ENCODE peak calls at places on chromosomes 1 and 21, in ten cellular contexts. One of them, this sample, is unnamed.

GRCh38 chr21:31132574-31133242 is 94.4 kb upstream of the KRTAP19-8 start:
- DNase-seq in nephron progenitor cell: no peak
- DNase-seq in astrocyte of the spinal cord: peak
- DNase-seq in midbrain: peak
- DNase-seq in ELF-1: no peak
- DNase-seq in HuH-7: no peak
- DNase-seq in fibroblast of lung: peak
- DNase-seq in Kasumi-1: peak
- DNase-seq in AML-193: peak
- DNase-seq in HTR-8/SVneo: no peak
- DNase-seq in this sample: peak

GRCh38 chr1:11888206-11888876 is 29.6 kb upstream of the NPPB start:
- DNase-seq in nephron progenitor cell: no peak
- DNase-seq in astrocyte of the spinal cord: no peak
- DNase-seq in midbrain: no peak
- DNase-seq in ELF-1: no peak
- DNase-seq in HuH-7: no peak
- DNase-seq in fibroblast of lung: no peak
- DNase-seq in Kasumi-1: no peak
- DNase-seq in AML-193: no peak
- DNase-seq in HTR-8/SVneo: no peak
- DNase-seq in this sample: no peak

GRCh38 chr1:53401815-53402745 is 57.1 kb upstream of the DMRTB1 start:
- DNase-seq in nephron progenitor cell: no peak
- DNase-seq in astrocyte of the spinal cord: no peak
- DNase-seq in midbrain: no peak
- DNase-seq in ELF-1: no peak
- DNase-seq in HuH-7: no peak
- DNase-seq in fibroblast of lung: no peak
- DNase-seq in Kasumi-1: no peak
- DNase-seq in AML-193: no peak
- DNase-seq in HTR-8/SVneo: no peak
- DNase-seq in this sample: no peak

GRCh38 chr1:86687595-86687994 is 16.8 kb upstream of the SH3GLB1 start:
- DNase-seq in nephron progenitor cell: no peak
- DNase-seq in astrocyte of the spinal cord: peak
- DNase-seq in midbrain: peak
- DNase-seq in ELF-1: no peak
- DNase-seq in HuH-7: no peak
- DNase-seq in fibroblast of lung: peak
- DNase-seq in Kasumi-1: peak
- DNase-seq in AML-193: peak
- DNase-seq in HTR-8/SVneo: no peak
- DNase-seq in this sample: peak

GRCh38 chr1:166944186-166944967 is 31.0 kb downstream of the ILDR2 start:
- DNase-seq in nephron progenitor cell: no peak
- DNase-seq in astrocyte of the spinal cord: peak
- DNase-seq in midbrain: no peak
- DNase-seq in ELF-1: no peak
- DNase-seq in HuH-7: no peak
- DNase-seq in fibroblast of lung: no peak
- DNase-seq in Kasumi-1: peak
- DNase-seq in AML-193: no peak
- DNase-seq in HTR-8/SVneo: no peak
- DNase-seq in this sample: peak

GRCh38 chr1:247332901-247333361 is 1.3 kb upstream of the ZNF496 start:
- DNase-seq in nephron progenitor cell: no peak
- DNase-seq in astrocyte of the spinal cord: no peak
- DNase-seq in midbrain: peak
- DNase-seq in ELF-1: peak
- DNase-seq in HuH-7: peak
- DNase-seq in fibroblast of lung: peak
- DNase-seq in Kasumi-1: peak
- DNase-seq in AML-193: no peak
- DNase-seq in HTR-8/SVneo: no peak
- DNase-seq in this sample: peak

GRCh38 chr1:108817016-108817415 is 39.9 kb downstream of the AKNAD1 start:
- DNase-seq in nephron progenitor cell: no peak
- DNase-seq in astrocyte of the spinal cord: peak
- DNase-seq in midbrain: peak
- DNase-seq in ELF-1: peak
- DNase-seq in HuH-7: no peak
- DNase-seq in fibroblast of lung: peak
- DNase-seq in Kasumi-1: no peak
- DNase-seq in AML-193: no peak
- DNase-seq in HTR-8/SVneo: no peak
- DNase-seq in this sample: peak

GRCh38 chr1:26021647-26022403 is at the start of gene EXTL1:
- DNase-seq in nephron progenitor cell: peak
- DNase-seq in astrocyte of the spinal cord: peak
- DNase-seq in midbrain: peak
- DNase-seq in ELF-1: peak
- DNase-seq in HuH-7: no peak
- DNase-seq in fibroblast of lung: peak
- DNase-seq in Kasumi-1: peak
- DNase-seq in AML-193: no peak
- DNase-seq in HTR-8/SVneo: no peak
- DNase-seq in this sample: peak

GRCh38 chr1:213623862-213624261 is 363.9 kb upstream of the PROX1 start:
- DNase-seq in nephron progenitor cell: no peak
- DNase-seq in astrocyte of the spinal cord: no peak
- DNase-seq in midbrain: no peak
- DNase-seq in ELF-1: no peak
- DNase-seq in HuH-7: no peak
- DNase-seq in fibroblast of lung: no peak
- DNase-seq in Kasumi-1: no peak
- DNase-seq in AML-193: no peak
- DNase-seq in HTR-8/SVneo: no peak
- DNase-seq in this sample: no peak

GRCh38 chr21:36125513-36126121 is 9.3 kb upstream of the CBR3 start:
- DNase-seq in nephron progenitor cell: peak
- DNase-seq in astrocyte of the spinal cord: peak
- DNase-seq in midbrain: peak
- DNase-seq in ELF-1: no peak
- DNase-seq in HuH-7: peak
- DNase-seq in fibroblast of lung: peak
- DNase-seq in Kasumi-1: peak
- DNase-seq in AML-193: peak
- DNase-seq in HTR-8/SVneo: peak
- DNase-seq in this sample: peak

GRCh38 chr1:100567062-100567461 is 29.1 kb downstream of the GPR88 start:
- DNase-seq in nephron progenitor cell: no peak
- DNase-seq in astrocyte of the spinal cord: no peak
- DNase-seq in midbrain: no peak
- DNase-seq in ELF-1: no peak
- DNase-seq in HuH-7: no peak
- DNase-seq in fibroblast of lung: no peak
- DNase-seq in Kasumi-1: no peak
- DNase-seq in AML-193: no peak
- DNase-seq in HTR-8/SVneo: no peak
- DNase-seq in this sample: no peak

GRCh38 chr1:154403300-154403943 is 1.7 kb upstream of the IL6R start:
- DNase-seq in nephron progenitor cell: no peak
- DNase-seq in astrocyte of the spinal cord: no peak
- DNase-seq in midbrain: no peak
- DNase-seq in ELF-1: no peak
- DNase-seq in HuH-7: no peak
- DNase-seq in fibroblast of lung: no peak
- DNase-seq in Kasumi-1: peak
- DNase-seq in AML-193: peak
- DNase-seq in HTR-8/SVneo: no peak
- DNase-seq in this sample: no peak

GRCh38 chr1:182476625-182477024 is 26.7 kb downstream of the RGSL1 start:
- DNase-seq in nephron progenitor cell: no peak
- DNase-seq in astrocyte of the spinal cord: no peak
- DNase-seq in midbrain: no peak
- DNase-seq in ELF-1: no peak
- DNase-seq in HuH-7: no peak
- DNase-seq in fibroblast of lung: no peak
- DNase-seq in Kasumi-1: no peak
- DNase-seq in AML-193: no peak
- DNase-seq in HTR-8/SVneo: no peak
- DNase-seq in this sample: no peak

GRCh38 chr1:28812669-28813468 is 899 bp downstream of the OPRD1 start:
- DNase-seq in nephron progenitor cell: no peak
- DNase-seq in astrocyte of the spinal cord: no peak
- DNase-seq in midbrain: no peak
- DNase-seq in ELF-1: no peak
- DNase-seq in HuH-7: no peak
- DNase-seq in fibroblast of lung: no peak
- DNase-seq in Kasumi-1: no peak
- DNase-seq in AML-193: no peak
- DNase-seq in HTR-8/SVneo: no peak
- DNase-seq in this sample: no peak